ENCODE peak calls at places on chromosomes 2 and 18, in eight cellular contexts. L, K, W, T, I, U, V and A are unnamed samples.

GRCh38 chr2:205361272-205361671 is 321.0 kb upstream of the NRP2 start:
- DNase-seq in W (no peak), U (no peak), V (no peak), K (no peak), T (no peak), I (no peak), L (no peak), A (no peak)

GRCh38 chr2:141392517-141393213 is 738.2 kb downstream of the LRP1B start:
- DNase-seq in T (no peak), K (no peak), L (no peak), U (no peak), V (no peak), W (peak), I (no peak), A (peak)

GRCh38 chr2:201580486-201580885 is 62.8 kb downstream of the TMEM237 start:
- DNase-seq in W (peak), V (no peak), T (no peak), I (no peak), U (no peak), K (no peak), L (no peak), A (peak)

GRCh38 chr2:105541189-105542050 is 142.6 kb upstream of the FHL2 start:
- DNase-seq in U (no peak), V (no peak), W (no peak), T (no peak), K (peak), I (no peak), L (no peak), A (no peak)

GRCh38 chr2:179861027-179861776 is at the start of gene ZNF385B:
- DNase-seq in V (peak), U (peak), T (peak), W (peak), I (no peak), L (no peak), K (no peak), A (peak)

GRCh38 chr2:119753041-119753929 is 6.4 kb upstream of the PTPN4 start:
- DNase-seq in U (peak), L (no peak), W (peak), T (peak), K (no peak), I (peak), V (no peak), A (peak)

GRCh38 chr2:197306691-197307030 is 3.9 kb downstream of the ANKRD44 start:
- DNase-seq in V (peak), T (no peak), I (peak), L (peak), K (no peak), U (no peak), W (no peak), A (no peak)

GRCh38 chr18:12391487-12392136 is 14.6 kb upstream of the AFG3L2 start:
- DNase-seq in K (no peak), V (no peak), W (peak), T (peak), U (peak), L (peak), I (peak), A (peak)

GRCh38 chr2:10980071-10980470 is 68.3 kb downstream of the KCNF1 start:
- DNase-seq in V (no peak), U (no peak), W (peak), T (no peak), L (no peak), K (no peak), I (no peak), A (no peak)

GRCh38 chr2:30359644-30360167 is 87.3 kb upstream of the LCLAT1 start:
- DNase-seq in T (no peak), V (no peak), I (no peak), L (no peak), K (no peak), W (peak), U (no peak), A (peak)

GRCh38 chr18:54100466-54100865 is 124.0 kb downstream of the MBD2 start:
- DNase-seq in I (no peak), T (no peak), V (no peak), K (no peak), U (no peak), L (no peak), W (no peak), A (no peak)

GRCh38 chr2:97748397-97748796 is 35.0 kb downstream of the ZAP70 start:
- DNase-seq in K (peak), W (no peak), L (no peak), U (peak), T (peak), I (no peak), V (no peak), A (no peak)

GRCh38 chr2:48315847-48316194 is 214.1 kb upstream of the STON1 start:
- DNase-seq in K (no peak), W (no peak), I (no peak), L (no peak), U (peak), V (no peak), T (peak), A (no peak)

GRCh38 chr2:133504566-133505505 is 63.4 kb downstream of the NCKAP5 start:
- DNase-seq in I (peak), L (peak), U (no peak), K (no peak), W (peak), V (peak), T (no peak), A (peak)

GRCh38 chr18:42028232-42028832 is 73.3 kb downstream of the PIK3C3 start:
- DNase-seq in I (no peak), K (no peak), V (no peak), L (no peak), U (peak), T (peak), W (peak), A (peak)

GRCh38 chr2:63926800-63927199 is 85.1 kb downstream of the UGP2 start:
- DNase-seq in V (no peak), T (peak), K (no peak), U (peak), L (no peak), W (no peak), I (no peak), A (peak)

GRCh38 chr2:6896930-6897759 is 19.6 kb downstream of the RSAD2 start:
- DNase-seq in T (no peak), L (no peak), I (no peak), K (no peak), W (peak), V (no peak), U (no peak), A (peak)

GRCh38 chr2:208000701-208001395 is 24.5 kb downstream of the PLEKHM3 start:
- DNase-seq in L (no peak), W (no peak), V (no peak), T (no peak), I (no peak), U (no peak), K (no peak), A (no peak)

GRCh38 chr18:3454365-3455089 is 4.6 kb downstream of the TGIF1 start:
- DNase-seq in W (peak), V (no peak), I (peak), U (peak), L (no peak), K (no peak), T (peak), A (peak)

GRCh38 chr2:86703704-86704370 is 16.3 kb upstream of the RMND5A start:
- DNase-seq in V (no peak), T (no peak), I (peak), U (no peak), K (no peak), L (peak), W (peak), A (peak)

GRCh38 chr2:21754164-21754788 is 630.5 kb downstream of the TDRD15 start:
- DNase-seq in V (no peak), I (no peak), W (peak), K (no peak), T (peak), U (no peak), L (no peak), A (peak)

GRCh38 chr2:85811850-85812735 is 58.3 kb downstream of the ATOH8 start:
- DNase-seq in K (peak), T (no peak), V (no peak), W (no peak), L (no peak), U (no peak), I (no peak), A (no peak)

GRCh38 chr18:76562286-76562840 is 67.3 kb upstream of the ZNF516 start:
- DNase-seq in I (no peak), V (no peak), T (peak), K (no peak), W (no peak), U (no peak), L (no peak), A (no peak)

GRCh38 chr2:37809931-37810570 is 115.0 kb upstream of the RMDN2 start:
- DNase-seq in U (no peak), V (no peak), W (peak), I (no peak), L (no peak), T (no peak), K (no peak), A (peak)

GRCh38 chr2:186751790-186752189 is 57.9 kb downstream of the FAM171B start:
- DNase-seq in V (no peak), T (no peak), U (no peak), L (no peak), W (no peak), K (no peak), I (no peak), A (no peak)

GRCh38 chr2:240426797-240427721 is 8.4 kb upstream of the GPC1 start:
- DNase-seq in L (peak), T (peak), I (no peak), V (peak), W (peak), K (peak), U (no peak), A (peak)

GRCh38 chr2:225318440-225318839 is 81.1 kb upstream of the NYAP2 start:
- DNase-seq in W (no peak), T (peak), K (no peak), V (no peak), U (no peak), L (no peak), I (no peak), A (no peak)

GRCh38 chr2:108921096-108922030 is 67.7 kb downstream of the EDAR start:
- DNase-seq in L (peak), T (peak), I (no peak), K (peak), W (no peak), U (no peak), V (peak), A (no peak)

GRCh38 chr2:121189011-121189410 is 96.0 kb downstream of the TFCP2L1 start:
- DNase-seq in L (no peak), U (no peak), V (no peak), W (no peak), I (no peak), T (peak), K (peak), A (peak)

DNA sequence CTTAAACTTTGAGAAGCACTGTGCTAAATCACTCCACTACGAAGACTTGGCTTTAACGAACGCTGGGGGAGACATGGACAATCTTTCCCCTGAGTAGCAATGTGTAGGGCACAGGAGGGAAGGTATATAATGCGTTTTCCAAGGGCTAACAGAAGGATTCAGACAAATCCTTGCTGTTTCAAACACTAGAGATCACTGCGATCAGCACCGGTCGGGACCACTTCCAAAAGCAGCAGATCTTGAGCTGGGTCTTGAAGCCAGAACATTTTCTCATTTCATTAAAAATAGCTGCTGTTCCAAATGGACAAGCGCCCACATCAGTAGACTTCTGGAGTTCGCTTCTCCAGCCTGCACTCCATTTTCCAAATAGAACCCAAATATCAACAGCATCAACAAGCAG is 65.1 kb upstream of the MAPRE2 start:
- DNase-seq in T (no peak), V (no peak), L (no peak), U (peak), I (no peak), W (no peak), K (no peak), A (no peak)
- H3K4me3 ChIP-seq in T (peak), V (peak), L (peak), U (peak), I (no peak), W (no peak), K (peak), A (no peak)

GRCh38 chr18:28715206-28715605 is 538.3 kb upstream of the CDH2 start:
- DNase-seq in W (no peak), T (no peak), U (no peak), I (no peak), K (no peak), V (no peak), L (no peak), A (peak)
- TF ChIP-seq CTCF in W (no peak), T (no peak), U (no peak), I (no peak), K (no peak), V (no peak), L (no peak), A (no peak)

GRCh38 chr2:146094185-146094584 is 1574.3 kb upstream of the ZEB2 start:
- DNase-seq in V (no peak), T (peak), L (no peak), I (no peak), K (no peak), U (no peak), W (no peak), A (no peak)
- H3K4me3 ChIP-seq in V (no peak), T (peak), L (no peak), I (no peak), K (no peak), U (no peak), W (no peak), A (no peak)

DNA sequence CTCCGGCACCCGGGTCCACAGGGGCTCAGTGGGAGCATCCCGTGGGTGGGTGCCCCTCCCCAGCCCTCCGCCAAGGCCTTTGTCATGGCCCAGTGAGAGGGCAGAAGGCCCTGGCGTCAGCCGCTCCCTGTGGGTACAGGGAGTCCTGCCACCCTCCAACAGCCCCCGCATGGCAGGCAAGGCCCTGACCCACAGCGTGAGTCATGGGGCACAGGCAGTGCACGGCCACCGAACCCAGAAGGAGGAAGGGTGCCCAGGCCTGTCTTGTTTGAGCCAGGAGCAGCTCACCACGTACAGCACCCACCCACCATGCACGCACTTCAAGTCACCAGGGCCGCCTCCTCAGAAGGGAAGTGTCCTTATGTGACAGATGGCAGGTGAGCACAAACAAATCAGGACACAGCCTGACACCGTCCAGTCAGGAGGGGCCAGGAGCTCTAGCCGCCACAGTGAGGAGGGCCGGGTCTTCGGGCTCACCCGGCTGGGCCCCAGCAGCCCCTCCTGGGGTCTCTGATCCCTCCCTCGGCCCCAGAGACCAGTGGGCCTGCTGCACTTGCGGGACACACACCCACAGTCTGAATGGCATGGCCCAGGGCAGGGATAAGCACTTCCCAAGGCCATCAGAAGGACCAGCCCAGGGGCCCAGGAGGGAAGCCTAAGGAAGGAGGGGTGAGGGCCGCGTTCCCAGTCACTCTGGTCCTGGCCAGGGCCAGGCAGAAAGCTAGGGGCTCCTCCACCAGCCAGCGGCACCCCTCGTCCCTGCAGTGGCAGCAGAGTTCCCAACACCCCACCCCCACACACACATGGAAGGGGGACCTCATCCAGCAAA is 25.8 kb downstream of the BIN1 start:
- DNase-seq in T (no peak), L (peak), K (no peak), U (no peak), V (no peak), W (peak), I (peak), A (no peak)
- TF ChIP-seq CTCF in T (no peak), L (no peak), K (no peak), U (no peak), V (no peak), W (no peak), I (no peak), A (no peak)

GRCh38 chr2:54635554-54636152 is 87.8 kb upstream of the EML6 start:
- DNase-seq in U (no peak), T (no peak), L (no peak), K (no peak), V (no peak), W (no peak), I (no peak), A (peak)
- H3K4me3 ChIP-seq in U (no peak), T (no peak), L (no peak), K (no peak), V (no peak), W (no peak), I (no peak), A (no peak)

DNA sequence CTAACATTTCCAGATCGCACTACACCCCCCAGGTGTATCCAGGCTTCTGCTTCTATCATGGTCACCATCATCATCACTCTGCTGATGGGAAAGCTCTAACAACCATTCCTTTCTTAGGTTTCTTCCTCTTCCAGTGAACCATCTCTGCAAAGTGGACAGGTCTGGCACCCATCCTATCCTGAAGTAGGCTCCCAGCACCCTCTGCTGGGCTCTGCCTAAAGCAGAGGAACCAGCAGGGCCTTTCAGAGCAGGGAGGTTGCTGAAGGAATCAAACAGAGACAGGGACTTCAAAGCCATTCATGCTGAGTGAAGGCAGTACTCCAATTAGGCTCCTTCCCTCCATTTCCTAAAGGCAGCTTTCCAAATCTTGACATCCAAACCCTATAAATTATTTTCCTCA is 27.2 kb upstream of the SATB2 start:
- DNase-seq in U (no peak), T (peak), W (no peak), V (no peak), I (no peak), K (no peak), L (no peak), A (peak)
- TF ChIP-seq CTCF in U (peak), T (peak), W (no peak), V (no peak), I (no peak), K (no peak), L (no peak), A (peak)

GRCh38 chr2:45169339-45170190 is 160.3 kb upstream of the SIX2 start:
- DNase-seq in T (peak), I (no peak), W (no peak), U (peak), V (peak), K (no peak), L (no peak), A (peak)

GRCh38 chr2:45167885-45168284 is 158.6 kb upstream of the SIX2 start:
- DNase-seq in V (no peak), I (no peak), W (no peak), T (no peak), L (no peak), U (peak), K (no peak), A (no peak)

GRCh38 chr2:45168731-45169338 is 159.6 kb upstream of the SIX2 start:
- DNase-seq in W (no peak), U (peak), L (no peak), I (no peak), V (peak), K (no peak), T (peak), A (no peak)

GRCh38 chr2:45170976-45171514 is 161.8 kb upstream of the SIX2 start:
- DNase-seq in K (no peak), T (no peak), W (peak), V (no peak), I (no peak), U (no peak), L (no peak), A (peak)

GRCh38 chr2:45170191-45170975 is 161.1 kb upstream of the SIX2 start:
- DNase-seq in T (no peak), K (no peak), L (no peak), U (peak), I (no peak), V (no peak), W (no peak), A (peak)
- H3K4me3 ChIP-seq in T (peak), K (peak), L (peak), U (peak), I (peak), V (no peak), W (no peak), A (peak)

GRCh38 chr2:50606860-50607259 is 425.1 kb downstream of the NRXN1 start:
- DNase-seq in T (no peak), K (no peak), U (no peak), W (peak), I (no peak), V (no peak), L (no peak), A (peak)
- TF ChIP-seq CTCF in T (peak), K (no peak), U (peak), W (no peak), I (no peak), V (no peak), L (no peak), A (peak)

GRCh38 chr2:171083426-171083825 is 77.3 kb downstream of the TLK1 start:
- DNase-seq in K (no peak), V (no peak), U (no peak), T (no peak), W (no peak), L (no peak), I (no peak), A (no peak)

GRCh38 chr2:171081649-171082111 is 79.0 kb downstream of the TLK1 start:
- DNase-seq in I (no peak), W (no peak), T (no peak), K (no peak), L (no peak), V (no peak), U (peak), A (no peak)

GRCh38 chr2:171084128-171084527 is 76.6 kb downstream of the TLK1 start:
- DNase-seq in V (no peak), K (no peak), L (no peak), I (no peak), U (peak), T (no peak), W (no peak), A (no peak)

DNA sequence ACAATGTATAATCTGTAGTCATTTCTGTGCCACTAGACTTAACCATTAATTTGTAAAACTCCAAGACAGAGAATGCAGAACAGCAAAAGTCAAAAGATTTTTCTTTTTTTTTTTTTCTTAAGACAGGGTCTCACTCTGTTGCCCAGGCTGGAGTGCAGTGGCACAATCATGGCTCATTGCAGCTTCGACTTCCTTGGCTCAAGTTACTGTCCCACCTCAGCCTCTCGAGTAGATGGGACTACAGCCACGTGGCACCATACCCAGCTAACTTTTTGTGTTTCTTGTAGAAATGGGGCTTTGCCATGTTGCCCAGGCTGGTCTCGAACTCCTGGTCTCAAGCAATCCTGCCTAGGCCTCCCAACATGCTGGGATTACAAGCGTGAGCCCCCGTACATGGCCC is 80.1 kb downstream of the TLK1 start:
- DNase-seq in L (no peak), U (no peak), T (no peak), V (no peak), W (no peak), K (no peak), I (no peak), A (no peak)
- H3K4me3 ChIP-seq in L (no peak), U (no peak), T (no peak), V (no peak), W (no peak), K (no peak), I (no peak), A (no peak)